ENCODE peak calls at places on chromosomes 16 and 17, in seven cellular contexts. D is neuronal stem cell, Z is IMR-90, J is trophoblast cell, G is mesenchymal stem cell, N is H1, Y is mesendoderm. W is an unnamed sample.

GRCh38 chr16:65725156-65725845 is 603.4 kb upstream of the CDH11 start:
- DNase-seq in J (no peak), G (no peak), Y (no peak), Z (peak), N (no peak), D (no peak), W (no peak)

GRCh38 chr16:84876873-84877606 is 57.3 kb downstream of the CRISPLD2 start:
- DNase-seq in G (no peak), D (no peak), N (no peak), J (no peak), Z (no peak), Y (peak), W (peak)

GRCh38 chr17:78357177-78357586 is 2.7 kb downstream of the SOCS3 start:
- DNase-seq in N (no peak), Z (peak), D (no peak), G (peak), Y (no peak), J (peak), W (peak)

GRCh38 chr16:49757744-49758069 is 98.2 kb downstream of the ZNF423 start:
- DNase-seq in J (no peak), Z (no peak), D (no peak), G (no peak), N (no peak), Y (peak), W (peak)

GRCh38 chr17:20960871-20961270 is 81.9 kb downstream of the USP22 start:
- DNase-seq in N (no peak), D (no peak), J (peak), Y (no peak), G (no peak), Z (no peak), W (no peak)

GRCh38 chr17:2706911-2707510 is 4.6 kb downstream of the CLUH start:
- DNase-seq in J (no peak), D (no peak), G (no peak), N (no peak), Y (no peak), Z (no peak), W (no peak)

GRCh38 chr17:28527181-28527681 is 21.1 kb downstream of the FOXN1 start:
- DNase-seq in Y (no peak), Z (no peak), D (no peak), G (no peak), J (no peak), N (no peak), W (no peak)

GRCh38 chr16:16857603-16858283 is 478.8 kb downstream of the NPIPA7 start:
- DNase-seq in D (no peak), Z (no peak), N (no peak), J (peak), G (no peak), Y (peak), W (no peak)

GRCh38 chr17:46125831-46126230 is 67.4 kb downstream of the KANSL1 start:
- DNase-seq in D (no peak), Y (no peak), G (no peak), Z (peak), N (no peak), J (peak), W (no peak)

GRCh38 chr16:87635541-87636049 is 33.3 kb downstream of the JPH3 start:
- DNase-seq in Y (peak), G (peak), D (peak), J (peak), Z (peak), N (peak), W (peak)

GRCh38 chr16:17395849-17396480 is 74.8 kb downstream of the XYLT1 start:
- DNase-seq in Y (no peak), D (no peak), G (no peak), J (no peak), Z (no peak), N (no peak), W (no peak)

GRCh38 chr17:40483679-40484078 is 17.7 kb downstream of the TNS4 start:
- DNase-seq in Y (peak), N (no peak), Z (no peak), G (no peak), J (no peak), D (no peak), W (no peak)

GRCh38 chr17:34171245-34171818 is 83.8 kb upstream of the CCL2 start:
- DNase-seq in G (peak), Y (peak), J (peak), N (peak), Z (peak), D (peak), W (peak)

GRCh38 chr17:9806709-9807108 is 15.2 kb downstream of the GSG1L2 start:
- DNase-seq in N (no peak), Y (no peak), Z (no peak), G (no peak), J (no peak), D (no peak), W (no peak)

GRCh38 chr16:19745286-19746018 is 27.4 kb downstream of the IQCK start:
- DNase-seq in Y (no peak), J (no peak), N (no peak), G (no peak), Z (peak), D (no peak), W (no peak)

GRCh38 chr16:22787456-22788189 is 26.3 kb upstream of the HS3ST2 start:
- DNase-seq in J (no peak), G (no peak), N (no peak), Z (peak), Y (no peak), D (no peak), W (no peak)

GRCh38 chr16:10886739-10887269 is 9.8 kb downstream of the CIITA start:
- DNase-seq in G (no peak), D (no peak), Z (no peak), J (no peak), Y (no peak), N (no peak), W (no peak)

GRCh38 chr17:76575570-76575969 is 10.1 kb downstream of the ST6GALNAC2 start:
- DNase-seq in Y (no peak), N (no peak), D (no peak), J (no peak), Z (no peak), G (no peak), W (no peak)

GRCh38 chr17:559699-560378 is 154.8 kb downstream of the VPS53 start:
- DNase-seq in G (peak), D (no peak), Z (peak), N (no peak), J (peak), Y (no peak), W (no peak)

GRCh38 chr17:82030470-82031302 is 792 bp upstream of the RAC3 start:
- DNase-seq in Z (peak), G (peak), Y (peak), N (peak), J (peak), D (peak), W (peak)

GRCh38 chr17:82064433-82065192 is 991 bp downstream of the DUS1L start:
- DNase-seq in G (no peak), J (no peak), N (no peak), Z (no peak), D (no peak), Y (no peak), W (no peak)

GRCh38 chr16:68993885-68994284 is 111.6 kb upstream of the HAS3 start:
- DNase-seq in Y (no peak), J (no peak), N (no peak), G (peak), D (no peak), Z (peak), W (no peak)

GRCh38 chr17:55265434-55266021 is 768 bp downstream of the HLF start:
- DNase-seq in N (peak), G (no peak), Y (no peak), Z (no peak), J (no peak), D (no peak), W (no peak)

GRCh38 chr17:80182118-80182844 is 12.5 kb downstream of the CARD14 start:
- DNase-seq in N (no peak), J (peak), G (no peak), D (no peak), Y (no peak), Z (no peak), W (no peak)

GRCh38 chr17:2770129-2770528 is 20.7 kb upstream of the CCDC92B start:
- DNase-seq in Z (no peak), J (no peak), D (no peak), Y (no peak), G (no peak), N (no peak), W (no peak)

GRCh38 chr16:20411055-20411454 is 1.7 kb downstream of the ACSM5 start:
- DNase-seq in Z (no peak), Y (no peak), J (no peak), N (no peak), G (no peak), D (no peak), W (no peak)

GRCh38 chr16:48076455-48077012 is 79.3 kb downstream of the ABCC12 start:
- DNase-seq in D (no peak), Z (peak), G (peak), Y (no peak), N (no peak), J (no peak), W (no peak)

GRCh38 chr16:67490330-67491096 is 7.2 kb upstream of the AGRP start:
- DNase-seq in J (peak), N (no peak), D (no peak), Y (no peak), G (no peak), Z (peak), W (no peak)
- H3K18ac ChIP-seq in J (no peak), N (no peak), D (no peak), Y (no peak), G (no peak), Z (no peak), W (no peak)

DNA sequence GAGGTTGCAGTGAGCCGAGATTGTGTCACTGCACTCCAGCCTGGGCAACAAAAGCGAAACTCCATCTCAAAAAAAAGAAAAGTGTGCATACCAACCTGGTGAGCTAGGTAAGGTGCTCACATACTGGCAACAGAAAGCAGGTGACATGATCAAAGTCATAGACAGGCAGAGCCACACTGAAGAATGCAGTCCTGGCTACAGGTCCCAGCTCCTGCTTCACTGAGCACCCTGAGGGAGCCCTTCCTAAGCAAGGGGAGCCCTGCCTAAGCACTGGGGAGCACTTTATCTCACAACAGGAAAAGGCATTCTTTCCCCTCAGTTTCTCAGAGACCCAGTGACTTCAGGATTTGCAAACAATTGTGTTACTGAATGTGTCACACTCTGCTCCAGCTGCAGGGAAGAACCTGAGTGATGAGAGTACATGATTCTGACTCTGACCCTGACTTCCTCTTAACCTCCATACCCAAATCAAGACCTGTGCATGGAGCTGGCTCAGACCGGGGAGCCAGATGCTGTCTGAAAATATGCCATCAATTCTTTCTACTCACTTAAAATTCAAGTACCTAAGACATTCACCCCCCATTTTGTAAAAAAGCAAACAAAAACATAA is 40.5 kb downstream of the ANKRD11 start:
- DNase-seq in G (peak), N (no peak), Z (peak), Y (peak), J (peak), D (no peak), W (no peak)
- H2AK5ac ChIP-seq in G (no peak), N (no peak), Z (peak), Y (no peak), J (no peak), D (no peak), W (no peak)

GRCh38 chr17:13584701-13585080 is 17.0 kb downstream of the HS3ST3A1 start:
- DNase-seq in Z (peak), J (peak), Y (peak), N (no peak), D (no peak), G (no peak), W (no peak)
- H3K18ac ChIP-seq in Z (peak), J (no peak), Y (no peak), N (no peak), D (no peak), G (peak), W (no peak)

GRCh38 chr17:32940706-32941390 is 12.9 kb downstream of the TMEM98 start:
- DNase-seq in Y (no peak), N (no peak), Z (no peak), G (no peak), J (peak), D (no peak), W (no peak)
- H2AK5ac ChIP-seq in Y (no peak), N (no peak), Z (no peak), G (no peak), J (no peak), D (no peak), W (no peak)

DNA sequence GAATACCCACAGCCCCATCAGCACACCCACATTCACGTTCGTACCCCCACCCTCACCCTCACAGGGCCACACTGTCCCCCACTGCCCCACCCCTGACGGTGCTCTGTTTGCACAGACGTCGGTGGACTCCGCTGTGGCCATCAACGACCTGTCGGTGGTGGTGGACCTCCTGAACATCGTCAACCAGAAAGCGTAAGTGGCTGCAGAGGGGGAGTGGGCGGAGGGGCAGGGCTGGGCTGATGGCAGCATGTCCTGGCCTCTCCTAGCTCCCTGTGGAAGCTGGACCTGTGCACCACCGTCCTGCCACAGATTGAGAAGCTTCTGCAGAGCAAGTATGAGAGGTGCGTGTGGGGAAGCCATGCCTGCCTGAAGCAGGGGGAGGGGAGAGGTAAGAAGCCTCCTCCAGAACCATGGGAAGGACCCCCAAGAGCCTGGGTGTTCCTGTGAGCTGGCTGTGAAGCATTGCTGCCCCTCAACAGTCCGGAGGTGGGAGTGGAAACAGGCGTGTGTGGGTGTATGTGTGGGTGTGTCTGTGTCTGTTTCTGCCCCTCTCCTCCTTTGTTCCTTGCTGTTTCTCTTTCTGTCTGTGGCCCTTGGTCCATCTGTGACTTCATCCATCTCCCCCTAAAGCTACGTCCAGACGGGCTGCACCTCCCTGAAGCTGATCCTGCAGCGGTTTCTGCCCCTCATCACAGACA is 20.3 kb downstream of the KATNB1 start:
- DNase-seq in Z (no peak), G (no peak), Y (no peak), J (no peak), D (no peak), N (no peak), W (peak)
- H3K18ac ChIP-seq in Z (no peak), G (no peak), Y (no peak), J (no peak), D (no peak), N (no peak), W (no peak)

GRCh38 chr17:63447688-63448005 is 1.5 kb upstream of the CYB561 start:
- DNase-seq in G (no peak), J (no peak), Y (no peak), N (no peak), Z (no peak), D (no peak), W (no peak)
- H2AK5ac ChIP-seq in G (no peak), J (peak), Y (no peak), N (peak), Z (no peak), D (peak), W (no peak)

GRCh38 chr17:44119798-44120197 is 3.6 kb downstream of the HDAC5 start:
- DNase-seq in J (no peak), G (no peak), D (no peak), Z (no peak), N (no peak), Y (no peak), W (no peak)
- H3K18ac ChIP-seq in J (no peak), G (no peak), D (no peak), Z (no peak), N (no peak), Y (no peak), W (no peak)

DNA sequence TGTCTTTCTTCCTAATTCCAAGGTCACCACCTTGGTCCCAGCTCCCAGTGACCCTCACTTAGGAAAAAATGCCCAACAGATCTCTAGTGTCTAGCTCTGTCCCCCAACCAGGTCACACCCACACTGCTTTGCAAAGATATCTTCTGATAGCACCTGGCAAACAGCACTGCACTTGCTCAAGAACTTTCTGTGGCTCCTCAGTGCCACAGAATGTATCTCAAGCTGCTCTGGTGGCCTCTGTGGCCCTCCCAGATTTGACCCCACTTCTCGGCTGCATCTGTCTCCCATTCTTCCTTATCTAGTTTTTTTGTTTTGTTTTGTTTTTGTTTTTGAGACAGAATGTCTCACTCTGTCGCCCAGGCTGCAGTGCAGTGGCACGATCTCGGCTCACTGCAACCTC is 5.0 kb downstream of the ZNF688 start:
- DNase-seq in Y (no peak), D (no peak), N (no peak), Z (no peak), J (no peak), G (no peak), W (no peak)
- H2AK5ac ChIP-seq in Y (no peak), D (no peak), N (no peak), Z (no peak), J (no peak), G (no peak), W (no peak)

GRCh38 chr17:6626616-6627015 is 13.9 kb downstream of the KIAA0753 start:
- DNase-seq in N (no peak), D (no peak), Y (no peak), G (no peak), J (no peak), Z (no peak), W (no peak)
- H3K18ac ChIP-seq in N (no peak), D (no peak), Y (no peak), G (no peak), J (no peak), Z (peak), W (no peak)

GRCh38 chr16:24499193-24499814 is 40.1 kb upstream of the RBBP6 start:
- DNase-seq in J (peak), Y (peak), N (peak), G (peak), D (peak), Z (peak), W (peak)
- H2AK5ac ChIP-seq in J (no peak), Y (no peak), N (no peak), G (no peak), D (no peak), Z (no peak), W (no peak)